ENCODE peak calls at places on chromosomes 3 and 15, in six cellular contexts. S, P, M, D, X and U are unnamed samples.

GRCh38 chr15:66830358-66830757 is 128.3 kb downstream of the SMAD6 start:
- DNase-seq in M (no peak), D (peak; percentile 27), X (no peak), P (no peak), S (peak; percentile 31), U (no peak)

GRCh38 chr3:128408693-128409620 is 57.7 kb downstream of the DNAJB8 start:
- DNase-seq in P (no peak), X (no peak), D (no peak), S (no peak), M (no peak), U (peak; percentile 37)

GRCh38 chr3:133425898-133426297 is 26.0 kb downstream of the BFSP2 start:
- DNase-seq in D (no peak), X (no peak), P (no peak), M (no peak), S (no peak), U (no peak)

GRCh38 chr3:85801955-85802354 is 843.2 kb downstream of the CADM2 start:
- DNase-seq in M (peak; percentile 34), S (no peak), X (no peak), P (peak; percentile 30), D (no peak), U (peak; percentile 35)

GRCh38 chr3:55143336-55143735 is 215.5 kb upstream of the LRTM1 start:
- DNase-seq in X (no peak), P (no peak), M (no peak), S (no peak), D (no peak), U (no peak)

GRCh38 chr3:24199775-24200247 is 254.7 kb downstream of the NR1D2 start:
- DNase-seq in X (no peak), P (no peak), S (no peak), M (no peak), D (no peak), U (no peak)

GRCh38 chr3:138812806-138813205 is 21.9 kb downstream of the PIK3CB start:
- DNase-seq in P (no peak), D (no peak), M (no peak), X (no peak), S (no peak), U (no peak)

GRCh38 chr3:48623851-48624547 is 2.4 kb upstream of the TMEM89 start:
- DNase-seq in D (no peak), M (no peak), P (no peak), X (no peak), S (no peak), U (no peak)

GRCh38 chr15:59221479-59221878 is 14.8 kb downstream of the LDHAL6B start:
- DNase-seq in X (no peak), M (no peak), D (no peak), P (no peak), S (no peak), U (no peak)

GRCh38 chr3:21729331-21729730 is 21.7 kb downstream of the ZNF385D start:
- DNase-seq in P (no peak), D (no peak), S (no peak), X (no peak), M (no peak), U (no peak)

GRCh38 chr3:20669675-20670074 is 483.7 kb upstream of the SGO1 start:
- DNase-seq in S (no peak), D (no peak), M (no peak), P (no peak), X (no peak), U (no peak)

GRCh38 chr3:183210862-183211341 is 42.2 kb upstream of the B3GNT5 start:
- DNase-seq in M (no peak), X (no peak), D (no peak), P (no peak), S (no peak), U (no peak)

GRCh38 chr3:159825216-159825854 is 163.3 kb upstream of the IL12A start:
- DNase-seq in S (no peak), X (no peak), P (no peak), D (no peak), M (no peak), U (no peak)

GRCh38 chr15:80153900-80154299 is 1.1 kb downstream of the FAH start:
- DNase-seq in S (no peak), D (no peak), M (no peak), X (no peak), P (no peak), U (no peak)

GRCh38 chr3:182327196-182327681 is 466.1 kb upstream of the ATP11B start:
- DNase-seq in P (no peak), D (no peak), S (no peak), X (peak; percentile 26), M (peak; percentile 33), U (no peak)

GRCh38 chr3:174186339-174186984 is 672.7 kb upstream of the NAALADL2 start:
- DNase-seq in D (no peak), P (no peak), S (no peak), X (no peak), M (no peak), U (no peak)

GRCh38 chr15:57403007-57403406 is 26.7 kb downstream of the CGNL1 start:
- DNase-seq in S (no peak), D (no peak), X (no peak), M (no peak), P (no peak), U (no peak)

GRCh38 chr3:121992601-121993560 is 29.2 kb downstream of the ILDR1 start:
- DNase-seq in D (no peak), M (no peak), S (no peak), P (no peak), X (no peak), U (peak; percentile 15)

GRCh38 chr3:126529585-126530170 is 5.7 kb downstream of the CHST13 start:
- DNase-seq in M (no peak), D (no peak), P (no peak), S (no peak), X (peak; percentile 48), U (no peak)

GRCh38 chr3:33067484-33067883 is 29.5 kb downstream of the GLB1 start:
- DNase-seq in P (no peak), S (no peak), M (no peak), D (no peak), X (no peak), U (no peak)

GRCh38 chr3:123723527-123724168 is 138.8 kb upstream of the HACD2 start:
- DNase-seq in M (peak; percentile 75), D (peak; percentile 81), P (peak; percentile 88), X (no peak), S (peak; percentile 64), U (peak; percentile 75)

DNA sequence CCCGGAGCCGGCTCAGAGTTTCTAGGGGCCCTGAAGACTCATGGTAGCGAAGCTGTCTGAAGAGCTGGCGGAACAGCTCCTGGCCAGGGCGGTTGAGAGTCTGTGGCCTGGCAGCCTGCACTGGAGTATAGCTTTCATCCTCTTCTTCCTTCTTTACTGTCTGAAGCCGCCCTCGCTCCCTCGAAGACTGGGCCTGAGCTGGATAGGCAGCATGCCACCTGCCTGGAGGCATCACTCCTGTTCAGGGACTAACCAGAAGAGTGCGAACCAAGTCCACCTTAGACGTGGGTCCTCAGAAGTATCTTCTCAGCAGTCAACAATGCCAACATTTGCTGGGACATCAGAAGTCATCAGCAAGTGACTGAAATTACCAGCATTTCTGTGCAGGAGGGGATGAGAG is 22.2 kb downstream of the ZNF445 start:
- DNase-seq in M (no peak), X (no peak), D (no peak), P (no peak), S (no peak), U (no peak)
- H3K27ac ChIP-seq in M (no peak overlapping the region), X (no peak overlapping the region), D (no peak overlapping the region), P (no peak overlapping the region), S (no peak overlapping the region), U (no peak overlapping the region)

GRCh38 chr15:20352241-20353200 is 189.1 kb downstream of the GOLGA6L6 start:
- DNase-seq in X (peak; percentile 68), P (peak; percentile 22), D (peak; percentile 63), S (peak; percentile 49), M (peak; percentile 27), U (no peak)

GRCh38 chr15:20351448-20351961 is 190.1 kb downstream of the GOLGA6L6 start:
- DNase-seq in X (peak; percentile 73), M (peak; percentile 28), D (peak; percentile 63), S (peak; percentile 64), P (peak; percentile 45), U (no peak)

GRCh38 chr15:20355256-20355868 is 186.2 kb downstream of the GOLGA6L6 start:
- DNase-seq in X (peak; percentile 58), D (peak; percentile 57), P (no peak), S (peak; percentile 55), M (peak; percentile 28), U (no peak)

GRCh38 chr15:20356444-20357138 is 185.0 kb downstream of the GOLGA6L6 start:
- DNase-seq in D (peak; percentile 66), X (peak; percentile 85), P (no peak), S (peak; percentile 64), M (peak; percentile 60), U (peak; percentile 77)

GRCh38 chr15:20353966-20354883 is 187.4 kb downstream of the GOLGA6L6 start:
- DNase-seq in D (peak; percentile 63), X (peak; percentile 67), S (peak; percentile 49), M (peak; percentile 33), P (peak; percentile 11), U (no peak)
- H3K9me3 ChIP-seq in D (no peaks in the 10 kb centered on the region), X (no peaks in the 10 kb centered on the region), S (no peaks in the 10 kb centered on the region), M (peaks cover 99% of the 10 kb centered on the region), P (peaks cover 34% of the 10 kb centered on the region), U (no peaks in the 10 kb centered on the region)

DNA sequence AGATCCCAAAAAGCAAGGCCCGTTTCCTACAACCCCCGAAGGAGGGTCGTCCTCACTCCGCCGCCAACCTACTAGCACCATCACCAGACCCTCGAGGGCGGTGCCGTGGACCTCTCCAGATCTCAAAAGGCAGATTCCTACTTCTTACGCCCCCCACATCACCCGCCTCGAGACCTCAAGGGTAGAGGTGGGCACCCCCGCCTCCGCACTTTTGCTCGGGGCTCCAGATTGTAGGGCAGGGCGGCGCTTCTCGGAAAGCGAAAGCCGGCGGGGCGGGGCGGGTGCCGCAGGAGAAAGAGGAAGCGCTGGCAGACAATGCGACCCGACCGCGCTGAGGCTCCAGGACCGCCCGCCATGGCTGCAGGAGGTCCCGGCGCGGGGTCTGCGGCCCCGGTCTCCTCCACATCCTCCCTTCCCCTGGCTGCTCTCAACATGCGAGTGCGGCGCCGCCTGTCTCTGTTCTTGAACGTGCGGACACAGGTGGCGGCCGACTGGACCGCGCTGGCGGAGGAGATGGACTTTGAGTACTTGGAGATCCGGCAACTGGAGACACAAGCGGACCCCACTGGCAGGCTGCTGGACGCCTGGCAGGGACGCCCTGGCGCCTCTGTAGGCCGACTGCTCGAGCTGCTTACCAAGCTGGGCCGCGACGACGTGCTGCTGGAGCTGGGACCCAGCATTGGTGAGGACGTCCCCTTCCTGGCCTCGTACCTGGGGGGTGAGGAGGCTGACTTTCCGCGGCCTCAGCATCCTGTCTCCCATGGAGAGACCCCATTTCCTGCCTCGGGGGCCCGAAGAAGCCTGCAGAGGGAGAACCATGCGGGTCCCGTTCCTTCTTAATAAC is at the start of gene MYD88:
- DNase-seq in S (peak; percentile 93), P (peak; percentile 84), X (peak; percentile 94), D (peak; percentile 90), M (peak; percentile 79), U (no peak)
- TF ChIP-seq CTCF in S (no peak), P (no peak), X (no peak), D (no peak), M (no peak), U (no peak)

GRCh38 chr15:51547656-51548055 is 74.9 kb downstream of the DMXL2 start:
- DNase-seq in P (no peak), M (no peak), X (no peak), S (no peak), D (no peak), U (no peak)
- H3K27ac ChIP-seq in P (no peak overlapping the region), M (no peak overlapping the region), X (no peak overlapping the region), S (no peak overlapping the region), D (no peak overlapping the region), U (no peak overlapping the region)